ENCODE peak calls at places on chromosomes 16 and 17, in six cellular contexts. One of them, this sample, is unnamed.

GRCh38 chr17:5913641-5914040 is 156.5 kb upstream of the WSCD1 start:
- DNase-seq in lower lobe of right lung: no peak
- DNase-seq in WERI-Rb-1: no peak
- DNase-seq in SK-N-SH: no peak
- DNase-seq in IMR-90: no peak
- DNase-seq in body of pancreas: no peak
- DNase-seq in this sample: no peak

GRCh38 chr16:62029947-62030346 is 6.3 kb downstream of the CDH8 start:
- DNase-seq in lower lobe of right lung: no peak
- DNase-seq in WERI-Rb-1: no peak
- DNase-seq in SK-N-SH: no peak
- DNase-seq in IMR-90: no peak
- DNase-seq in body of pancreas: no peak
- DNase-seq in this sample: no peak

GRCh38 chr16:66695474-66695934 is 1.0 kb downstream of the CMTM4 start:
- DNase-seq in lower lobe of right lung: no peak
- DNase-seq in WERI-Rb-1: no peak
- DNase-seq in SK-N-SH: no peak
- DNase-seq in IMR-90: no peak
- DNase-seq in body of pancreas: no peak
- DNase-seq in this sample: no peak

GRCh38 chr17:42210046-42210445 is 15.8 kb upstream of the GHDC start:
- DNase-seq in lower lobe of right lung: no peak
- DNase-seq in WERI-Rb-1: no peak
- DNase-seq in SK-N-SH: no peak
- DNase-seq in IMR-90: no peak
- DNase-seq in body of pancreas: no peak
- DNase-seq in this sample: no peak

GRCh38 chr16:85329999-85330693 is 217.9 kb upstream of the CIBAR2 start:
- DNase-seq in lower lobe of right lung: no peak
- DNase-seq in WERI-Rb-1: peak; percentile 50
- DNase-seq in SK-N-SH: peak; percentile 57
- DNase-seq in IMR-90: no peak
- DNase-seq in body of pancreas: no peak
- DNase-seq in this sample: no peak

GRCh38 chr17:46984341-46984740 is 5.3 kb upstream of the RPRML start:
- DNase-seq in lower lobe of right lung: no peak
- DNase-seq in WERI-Rb-1: peak; percentile 72
- DNase-seq in SK-N-SH: peak; percentile 63
- DNase-seq in IMR-90: no peak
- DNase-seq in body of pancreas: peak; percentile 27
- DNase-seq in this sample: peak; percentile 35

GRCh38 chr17:5508855-5509254 is 22.5 kb downstream of the MIS12 start:
- DNase-seq in lower lobe of right lung: no peak
- DNase-seq in WERI-Rb-1: peak; percentile 19
- DNase-seq in SK-N-SH: no peak
- DNase-seq in IMR-90: peak; percentile 79
- DNase-seq in body of pancreas: no peak
- DNase-seq in this sample: no peak

GRCh38 chr17:64008346-64008745 is 10.2 kb downstream of the PRR29 start:
- DNase-seq in lower lobe of right lung: no peak
- DNase-seq in WERI-Rb-1: no peak
- DNase-seq in SK-N-SH: no peak
- DNase-seq in IMR-90: no peak
- DNase-seq in body of pancreas: no peak
- DNase-seq in this sample: no peak

GRCh38 chr17:45841883-45842525 is 2.7 kb upstream of the SPPL2C start:
- DNase-seq in lower lobe of right lung: no peak
- DNase-seq in WERI-Rb-1: no peak
- DNase-seq in SK-N-SH: no peak
- DNase-seq in IMR-90: no peak
- DNase-seq in body of pancreas: no peak
- DNase-seq in this sample: no peak

DNA sequence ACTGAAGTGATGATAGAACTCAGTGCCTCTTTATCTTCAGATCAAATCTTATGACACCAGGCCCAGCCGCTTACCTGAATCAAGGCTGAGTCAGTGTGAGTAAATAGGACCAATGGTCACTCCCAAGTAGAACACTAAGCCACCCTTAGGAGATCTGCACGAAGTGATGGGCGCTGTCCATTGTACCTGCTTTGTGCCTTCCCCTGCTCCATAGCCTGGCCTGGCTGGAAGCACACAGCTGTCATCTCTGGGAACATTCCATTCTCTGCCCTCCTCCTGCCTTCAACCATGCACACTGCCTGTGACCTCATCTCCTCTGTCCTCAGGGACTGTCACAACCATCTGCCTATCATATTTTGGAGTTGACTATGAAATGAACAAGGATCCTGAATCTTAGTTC is 279.5 kb upstream of the ASIC2 start:
- DNase-seq in lower lobe of right lung: no peak
- DNase-seq in WERI-Rb-1: no peak
- DNase-seq in SK-N-SH: no peak
- DNase-seq in IMR-90: no peak
- DNase-seq in body of pancreas: no peak
- DNase-seq in this sample: no peak
- H3K27ac ChIP-seq in lower lobe of right lung: no peak overlapping the region
- H3K27ac ChIP-seq in WERI-Rb-1: no peak overlapping the region
- H3K27ac ChIP-seq in SK-N-SH: no peak overlapping the region
- H3K27ac ChIP-seq in IMR-90: no peak overlapping the region
- H3K27ac ChIP-seq in body of pancreas: no peak overlapping the region
- H3K27ac ChIP-seq in this sample: no peak overlapping the region

GRCh38 chr16:49491111-49491670 is 117.6 kb downstream of the C16orf78 start:
- DNase-seq in lower lobe of right lung: peak; percentile 19
- DNase-seq in WERI-Rb-1: no peak
- DNase-seq in SK-N-SH: no peak
- DNase-seq in IMR-90: no peak
- DNase-seq in body of pancreas: no peak
- DNase-seq in this sample: no peak
- H3K27ac ChIP-seq in lower lobe of right lung: no peak overlapping the region
- H3K27ac ChIP-seq in WERI-Rb-1: no peak overlapping the region
- H3K27ac ChIP-seq in SK-N-SH: no peak overlapping the region
- H3K27ac ChIP-seq in IMR-90: no peak overlapping the region
- H3K27ac ChIP-seq in body of pancreas: no peak overlapping the region
- H3K27ac ChIP-seq in this sample: no peak overlapping the region

DNA sequence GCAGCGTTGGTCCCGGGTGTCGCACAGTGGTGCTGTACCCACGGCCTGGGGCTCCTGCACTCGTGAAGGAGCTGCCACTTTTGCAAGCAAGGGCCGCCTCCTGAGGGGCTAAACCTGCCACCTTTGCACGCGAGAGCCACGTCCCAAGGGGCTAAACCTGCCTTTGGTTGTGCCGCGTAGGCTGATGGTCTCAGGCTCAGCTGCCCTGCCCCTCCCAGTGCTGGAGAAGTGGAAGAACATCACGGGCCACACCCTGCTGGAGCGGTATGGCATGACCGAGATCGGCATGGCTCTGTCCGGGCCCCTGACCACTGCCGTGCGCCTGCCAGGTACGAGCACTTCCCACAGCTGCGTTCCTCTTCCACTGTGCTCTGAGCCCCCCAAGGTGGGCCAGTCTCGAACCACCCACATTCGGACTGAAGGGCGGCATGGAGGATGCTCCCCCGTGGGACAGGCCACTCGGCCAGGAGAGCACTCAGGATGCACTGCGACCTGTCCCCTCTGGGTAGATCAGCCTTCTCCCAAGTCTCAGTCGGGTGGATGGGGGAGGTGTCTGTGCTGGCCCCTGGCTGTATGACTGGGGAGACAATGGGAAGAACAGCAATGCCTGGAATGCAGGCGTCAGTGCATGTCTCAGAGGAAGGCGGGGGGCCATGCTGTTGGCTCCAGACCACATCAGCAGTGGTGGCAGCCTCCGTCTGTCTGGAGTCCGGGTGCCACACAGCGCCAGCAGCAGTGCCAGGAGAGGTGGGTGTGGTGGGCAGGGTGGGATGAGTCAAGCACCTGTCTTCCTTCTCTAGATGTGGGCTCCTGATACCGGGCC is 20.7 kb downstream of the ACSF3 start:
- DNase-seq in lower lobe of right lung: peak; percentile 47
- DNase-seq in WERI-Rb-1: no peak
- DNase-seq in SK-N-SH: no peak
- DNase-seq in IMR-90: no peak
- DNase-seq in body of pancreas: peak; percentile 7
- DNase-seq in this sample: no peak
- H3K27ac ChIP-seq in lower lobe of right lung: peak overlapping the region; percentile 67
- H3K27ac ChIP-seq in WERI-Rb-1: no peak overlapping the region
- H3K27ac ChIP-seq in SK-N-SH: no peak overlapping the region
- H3K27ac ChIP-seq in IMR-90: no peak overlapping the region
- H3K27ac ChIP-seq in body of pancreas: no peak overlapping the region
- H3K27ac ChIP-seq in this sample: peak overlapping the region; percentile 21

DNA sequence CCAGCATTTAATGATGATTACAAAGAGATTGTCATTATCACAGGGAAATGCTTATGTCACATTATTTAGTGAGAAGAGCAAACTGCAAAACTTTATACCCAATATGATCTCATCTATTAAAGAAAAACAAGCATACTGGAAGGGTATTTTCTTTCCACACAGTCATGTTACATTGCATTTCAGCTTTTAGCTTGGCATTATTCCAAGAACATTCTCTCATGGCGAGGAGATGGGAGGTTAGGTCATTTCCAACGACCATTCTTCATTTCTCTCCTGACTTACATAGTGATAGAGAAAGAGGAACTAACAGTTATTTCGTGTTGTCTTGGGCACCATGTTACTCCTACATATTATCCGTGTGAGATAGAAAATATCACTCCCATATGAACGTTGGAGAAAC is 309.4 kb upstream of the XYLT1 start:
- DNase-seq in lower lobe of right lung: no peak
- DNase-seq in WERI-Rb-1: no peak
- DNase-seq in SK-N-SH: no peak
- DNase-seq in IMR-90: peak; percentile 23
- DNase-seq in body of pancreas: no peak
- DNase-seq in this sample: no peak
- H3K27ac ChIP-seq in lower lobe of right lung: no peak overlapping the region
- H3K27ac ChIP-seq in WERI-Rb-1: no peak overlapping the region
- H3K27ac ChIP-seq in SK-N-SH: peak overlapping the region; percentile 80
- H3K27ac ChIP-seq in IMR-90: no peak overlapping the region
- H3K27ac ChIP-seq in body of pancreas: no peak overlapping the region
- H3K27ac ChIP-seq in this sample: no peak overlapping the region

GRCh38 chr17:65057520-65058075 is 1.1 kb upstream of the GNA13 start:
- DNase-seq in lower lobe of right lung: no peak
- DNase-seq in WERI-Rb-1: no peak
- DNase-seq in SK-N-SH: no peak
- DNase-seq in IMR-90: no peak
- DNase-seq in body of pancreas: peak; percentile 61
- DNase-seq in this sample: peak; percentile 39
- H3K27ac ChIP-seq in lower lobe of right lung: peak overlapping the region; percentile 98
- H3K27ac ChIP-seq in WERI-Rb-1: no peak overlapping the region
- H3K27ac ChIP-seq in SK-N-SH: peak overlapping the region; percentile 94
- H3K27ac ChIP-seq in IMR-90: no peak overlapping the region
- H3K27ac ChIP-seq in body of pancreas: peak overlapping the region; percentile 92
- H3K27ac ChIP-seq in this sample: peak overlapping the region; percentile 97

GRCh38 chr16:12452549-12452948 is 351.1 kb downstream of the CPPED1 start:
- DNase-seq in lower lobe of right lung: no peak
- DNase-seq in WERI-Rb-1: no peak
- DNase-seq in SK-N-SH: no peak
- DNase-seq in IMR-90: no peak
- DNase-seq in body of pancreas: no peak
- DNase-seq in this sample: no peak

GRCh38 chr16:12453832-12454231 is 349.9 kb downstream of the CPPED1 start:
- DNase-seq in lower lobe of right lung: no peak
- DNase-seq in WERI-Rb-1: no peak
- DNase-seq in SK-N-SH: no peak
- DNase-seq in IMR-90: no peak
- DNase-seq in body of pancreas: no peak
- DNase-seq in this sample: no peak

GRCh38 chr16:12449795-12450194 is 353.9 kb downstream of the CPPED1 start:
- DNase-seq in lower lobe of right lung: no peak
- DNase-seq in WERI-Rb-1: no peak
- DNase-seq in SK-N-SH: no peak
- DNase-seq in IMR-90: peak; percentile 24
- DNase-seq in body of pancreas: no peak
- DNase-seq in this sample: no peak

GRCh38 chr16:12449374-12449773 is 354.3 kb downstream of the CPPED1 start:
- DNase-seq in lower lobe of right lung: no peak
- DNase-seq in WERI-Rb-1: no peak
- DNase-seq in SK-N-SH: no peak
- DNase-seq in IMR-90: no peak
- DNase-seq in body of pancreas: no peak
- DNase-seq in this sample: no peak

GRCh38 chr16:12450381-12450780 is 353.3 kb downstream of the CPPED1 start:
- DNase-seq in lower lobe of right lung: no peak
- DNase-seq in WERI-Rb-1: no peak
- DNase-seq in SK-N-SH: no peak
- DNase-seq in IMR-90: no peak
- DNase-seq in body of pancreas: no peak
- DNase-seq in this sample: no peak
- H3K27ac ChIP-seq in lower lobe of right lung: no peak overlapping the region
- H3K27ac ChIP-seq in WERI-Rb-1: no peak overlapping the region
- H3K27ac ChIP-seq in SK-N-SH: no peak overlapping the region
- H3K27ac ChIP-seq in IMR-90: no peak overlapping the region
- H3K27ac ChIP-seq in body of pancreas: no peak overlapping the region
- H3K27ac ChIP-seq in this sample: no peak overlapping the region

DNA sequence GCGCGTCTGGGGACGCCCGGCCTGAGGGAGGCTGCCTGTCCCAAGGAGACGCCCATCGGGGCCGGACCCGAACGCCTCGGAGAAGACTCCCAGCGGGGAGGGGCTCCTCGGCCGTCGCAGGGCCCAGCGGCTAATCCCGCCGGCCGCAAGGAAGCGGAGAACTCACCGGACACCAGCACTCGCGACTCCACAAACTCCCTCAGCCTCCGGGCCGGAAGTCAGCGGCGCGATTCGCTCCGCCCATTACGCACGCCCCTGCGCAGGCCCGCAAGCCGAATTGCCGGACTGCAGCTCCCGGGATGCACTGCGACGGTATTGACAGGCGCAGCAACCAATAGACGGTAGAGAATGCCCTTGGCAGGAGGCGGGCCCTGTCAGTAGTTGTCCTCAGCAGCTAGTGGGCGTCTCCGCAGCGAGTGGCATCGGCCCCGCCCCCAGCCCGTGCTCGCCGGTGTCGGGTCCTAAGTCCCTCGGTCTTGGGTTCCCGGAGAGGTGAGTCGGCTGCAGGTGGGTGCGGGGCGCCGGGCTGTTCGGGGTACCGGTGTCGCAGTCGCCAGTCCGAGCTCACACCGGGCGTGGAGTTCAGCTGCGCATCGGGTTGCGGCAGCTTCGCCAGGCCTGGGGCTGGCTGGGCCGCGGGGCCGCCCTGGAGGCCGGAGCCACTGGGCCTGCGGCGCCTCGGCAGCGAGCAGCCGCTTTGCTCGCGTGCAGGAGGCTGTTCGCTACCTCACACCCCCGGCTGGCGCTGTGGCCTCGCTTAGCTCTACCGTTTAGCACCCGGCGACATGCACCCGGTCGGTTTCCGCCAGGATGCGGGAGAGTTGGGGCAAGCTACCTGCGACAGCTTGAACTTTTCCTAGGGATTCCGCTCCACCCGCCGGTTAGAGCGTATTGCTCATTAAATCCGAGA is at the start of the genes ZNF174 and ZSCAN32:
- DNase-seq in lower lobe of right lung: peak; percentile 98
- DNase-seq in WERI-Rb-1: peak; percentile 99
- DNase-seq in SK-N-SH: peak; percentile 100
- DNase-seq in IMR-90: peak; percentile 99
- DNase-seq in body of pancreas: peak; percentile 99
- DNase-seq in this sample: peak; percentile 99
- H3K27ac ChIP-seq in lower lobe of right lung: peak within 1 kb of the TSS; percentile 89
- H3K27ac ChIP-seq in WERI-Rb-1: peak within 1 kb of the TSS; percentile 68
- H3K27ac ChIP-seq in SK-N-SH: peak within 1 kb of the TSS; percentile 81
- H3K27ac ChIP-seq in IMR-90: peak within 1 kb of the TSS; percentile 66
- H3K27ac ChIP-seq in body of pancreas: peak within 1 kb of the TSS; percentile 85
- H3K27ac ChIP-seq in this sample: peak within 1 kb of the TSS; percentile 82

GRCh38 chr16:30571444-30572322 is at the start of gene ZNF688:
- DNase-seq in lower lobe of right lung: peak; percentile 95
- DNase-seq in WERI-Rb-1: peak; percentile 97
- DNase-seq in SK-N-SH: peak; percentile 93
- DNase-seq in IMR-90: peak; percentile 96
- DNase-seq in body of pancreas: peak; percentile 92
- DNase-seq in this sample: peak; percentile 96
- H3K27ac ChIP-seq in lower lobe of right lung: peak within 1 kb of the TSS; percentile 98
- H3K27ac ChIP-seq in WERI-Rb-1: peak within 1 kb of the TSS; percentile 96
- H3K27ac ChIP-seq in SK-N-SH: peak within 1 kb of the TSS; percentile 83
- H3K27ac ChIP-seq in IMR-90: peak within 1 kb of the TSS; percentile 89
- H3K27ac ChIP-seq in body of pancreas: peak within 1 kb of the TSS; percentile 96
- H3K27ac ChIP-seq in this sample: peak within 1 kb of the TSS; percentile 99

This sample was measured in colonic mucosa.